ENCODE peak calls at places on chromosomes 5 and 9, in nine cellular contexts. L, W, Q, P, Z, V, Y, T and X are unnamed samples.

GRCh38 chr9:95130484-95130883 is 187.0 kb downstream of the FANCC start:
- DNase-seq in V (no peak), Z (no peak), L (no peak), T (no peak), Q (no peak), W (no peak), Y (no peak), P (no peak), X (no peak)

GRCh38 chr5:179403426-179404147 is 58.3 kb upstream of the ADAMTS2 start:
- DNase-seq in W (no peak), Z (no peak), T (no peak), Y (no peak), L (no peak), Q (no peak), P (no peak), V (no peak), X (no peak)

GRCh38 chr5:113256671-113257452 is 177.9 kb downstream of the TSSK1B start:
- DNase-seq in W (no peak), Y (no peak), P (no peak), Q (no peak), V (no peak), L (no peak), T (no peak), Z (no peak), X (no peak)

GRCh38 chr9:128995791-128996190 is 32.3 kb downstream of the SH3GLB2 start:
- DNase-seq in P (no peak), L (no peak), Y (no peak), V (no peak), Z (no peak), T (no peak), Q (no peak), W (no peak), X (no peak)

GRCh38 chr5:142630927-142631539 is 54.9 kb downstream of the FGF1 start:
- DNase-seq in V (no peak), Q (no peak), L (no peak), Z (no peak), Y (no peak), W (no peak), P (no peak), T (peak), X (no peak)

GRCh38 chr9:127838375-127839078 is 15.9 kb downstream of the ENG start:
- DNase-seq in V (no peak), L (peak), T (peak), Z (peak), W (peak), Q (no peak), Y (no peak), P (no peak), X (no peak)

GRCh38 chr5:31811210-31811609 is 172.3 kb downstream of the PDZD2 start:
- DNase-seq in Z (peak), L (peak), V (no peak), Y (no peak), Q (no peak), T (peak), W (peak), P (no peak), X (peak)

GRCh38 chr9:86511614-86512360 is 157.6 kb upstream of the TUT7 start:
- DNase-seq in V (no peak), L (no peak), W (no peak), T (no peak), Q (no peak), P (no peak), Y (no peak), Z (no peak), X (no peak)

GRCh38 chr9:20217596-20217995 is 404.7 kb downstream of the MLLT3 start:
- DNase-seq in V (no peak), T (no peak), P (no peak), Q (no peak), Y (no peak), W (no peak), L (no peak), Z (no peak), X (no peak)

GRCh38 chr5:137215780-137216179 is 283.3 kb downstream of the SPOCK1 start:
- DNase-seq in W (no peak), Y (no peak), T (no peak), L (no peak), Q (no peak), Z (no peak), P (no peak), V (no peak), X (no peak)

GRCh38 chr5:141889282-141889871 is 11.2 kb upstream of the PCDH1 start:
- DNase-seq in V (no peak), Y (no peak), Q (no peak), Z (no peak), W (no peak), L (no peak), T (peak), P (no peak), X (no peak)

GRCh38 chr5:52864376-52864775 is 76.7 kb downstream of the ITGA1 start:
- DNase-seq in T (peak), W (no peak), L (peak), Y (no peak), Z (no peak), Q (no peak), P (no peak), V (no peak), X (peak)

GRCh38 chr5:141701341-141702119 is 19.5 kb upstream of the ARAP3 start:
- DNase-seq in Q (no peak), Y (no peak), Z (no peak), T (no peak), L (no peak), V (no peak), P (no peak), W (no peak), X (no peak)

GRCh38 chr9:83620841-83621636 is 1.9 kb upstream of the IDNK start:
- DNase-seq in L (no peak), T (peak), V (peak), W (peak), Y (peak), Q (peak), P (peak), Z (peak), X (peak)

GRCh38 chr9:109329274-109330258 is 8.7 kb upstream of the EPB41L4B start:
- DNase-seq in L (no peak), V (no peak), Z (no peak), P (no peak), Q (no peak), T (peak), Y (no peak), W (no peak), X (peak)

GRCh38 chr9:21413089-21414023 is 4.4 kb downstream of the IFNA8 start:
- DNase-seq in P (peak), L (no peak), V (no peak), Y (no peak), Z (no peak), T (no peak), W (no peak), Q (no peak), X (no peak)

GRCh38 chr5:72325566-72326297 is 5.6 kb downstream of the PTCD2 start:
- DNase-seq in Q (no peak), T (peak), Y (no peak), Z (no peak), L (peak), W (peak), V (no peak), P (no peak), X (peak)

GRCh38 chr5:109407913-109408312 is 1.9 kb downstream of the PJA2 start:
- DNase-seq in W (no peak), L (no peak), Y (no peak), Q (no peak), V (no peak), Z (no peak), P (no peak), T (no peak), X (no peak)

GRCh38 chr9:131585375-131585774 is 40.1 kb downstream of the PRRT1B start:
- DNase-seq in W (no peak), L (no peak), Y (no peak), Z (no peak), T (peak), Q (no peak), V (peak), P (peak), X (no peak)

GRCh38 chr9:128162215-128163026 is 2.4 kb downstream of the BBLN start:
- DNase-seq in W (peak), Z (no peak), T (peak), L (no peak), Q (no peak), V (no peak), P (no peak), Y (no peak), X (no peak)

GRCh38 chr9:127589955-127590370 is 22.1 kb upstream of the STXBP1 start:
- DNase-seq in T (peak), P (peak), V (no peak), Z (no peak), L (peak), Q (no peak), Y (peak), W (peak), X (peak)

GRCh38 chr5:55356896-55357295 is 49.1 kb downstream of the MTREX start:
- DNase-seq in L (no peak), P (no peak), V (no peak), W (no peak), T (no peak), Z (no peak), Y (no peak), Q (no peak), X (no peak)

GRCh38 chr5:153618857-153619256 is 128.4 kb downstream of the GRIA1 start:
- DNase-seq in V (no peak), P (no peak), Q (no peak), Y (no peak), T (peak), Z (no peak), W (no peak), L (no peak), X (no peak)

GRCh38 chr5:132003170-132003744 is 8.2 kb downstream of the ACSL6 start:
- DNase-seq in Q (no peak), W (no peak), T (no peak), V (no peak), Y (no peak), P (no peak), L (no peak), Z (no peak), X (peak)

GRCh38 chr9:128716581-128717254 is 7.2 kb downstream of the ZDHHC12 start:
- DNase-seq in Q (no peak), T (no peak), V (no peak), Y (no peak), L (no peak), Z (no peak), W (no peak), P (no peak), X (no peak)

GRCh38 chr9:136095028-136095494 is at the start of gene NACC2:
- DNase-seq in V (no peak), T (peak), Q (no peak), L (no peak), P (no peak), Y (peak), W (no peak), Z (no peak), X (no peak)

GRCh38 chr9:79165006-79165405 is 406.8 kb upstream of the TLE4 start:
- DNase-seq in V (no peak), Y (no peak), T (peak), L (peak), W (no peak), Q (no peak), Z (no peak), P (no peak), X (no peak)

GRCh38 chr9:71001780-71002386 is 119.5 kb downstream of the TRPM3 start:
- DNase-seq in L (no peak), V (no peak), P (peak), W (no peak), Q (no peak), T (peak), Y (no peak), Z (peak), X (peak)

GRCh38 chr5:170554566-170555267 is 50.9 kb downstream of the KCNIP1 start:
- DNase-seq in Y (no peak), V (no peak), Q (no peak), W (no peak), L (peak), T (peak), P (no peak), Z (no peak), X (no peak)

GRCh38 chr5:54013556-54014157 is 296.7 kb downstream of the ARL15 start:
- DNase-seq in Z (no peak), T (peak), V (no peak), P (peak), W (peak), L (peak), Y (no peak), Q (no peak), X (no peak)

GRCh38 chr5:73793911-73794310 is 167.9 kb downstream of the ARHGEF28 start:
- DNase-seq in W (no peak), L (no peak), V (no peak), T (peak), Y (no peak), Q (no peak), P (no peak), Z (no peak), X (no peak)

GRCh38 chr5:78295035-78295961 is 800 bp upstream of the AP3B1 start:
- DNase-seq in P (peak), Q (peak), W (no peak), Z (no peak), V (peak), T (peak), Y (peak), L (no peak), X (no peak)

GRCh38 chr5:113122053-113122452 is 145.5 kb downstream of the DCP2 start:
- DNase-seq in V (no peak), W (peak), Y (no peak), P (no peak), T (peak), L (peak), Z (no peak), Q (no peak), X (no peak)